ENCODE peak calls at places on chromosomes 5 and 9, in four cellular contexts. Q is NCI-H1694 treated with DMSO at 0.1 percent for 48 hours; B is COR-L47; K is activated CD8-positive, alpha-beta memory T cell treated with anti-CD3 and anti-CD28 coated beads, Interleukin-2, amount 50 U/mL, for 48 hours. A is an unnamed sample.

GRCh38 chr5:169534311-169534880 is 49.2 kb upstream of the SPDL1 start:
- DNase-seq in B (no peak), K (no peak), Q (no peak), A (no peak)

GRCh38 chr9:68763104-68763503 is 58.1 kb downstream of the PIP5K1B start:
- DNase-seq in K (no peak), B (no peak), Q (no peak), A (no peak)

GRCh38 chr9:76810377-76810957 is 46.2 kb downstream of the PCA3 start:
- DNase-seq in B (peak), K (no peak), Q (no peak), A (peak)

GRCh38 chr9:135714242-135715055 is 12.5 kb downstream of the KCNT1 start:
- DNase-seq in Q (no peak), B (no peak), K (no peak), A (no peak)

GRCh38 chr5:153565822-153566221 is 75.4 kb downstream of the GRIA1 start:
- DNase-seq in B (no peak), Q (no peak), K (no peak), A (no peak)

GRCh38 chr5:73116506-73116905 is 3.9 kb upstream of the TMEM171 start:
- DNase-seq in B (no peak), Q (no peak), K (no peak), A (no peak)

GRCh38 chr5:172866802-172867748 is 33.0 kb downstream of the ERGIC1 start:
- DNase-seq in B (peak), Q (peak), K (no peak), A (no peak)

GRCh38 chr9:95085861-95086563 is 231.5 kb downstream of the FANCC start:
- DNase-seq in K (no peak), B (no peak), Q (no peak), A (no peak)

GRCh38 chr5:10145922-10146321 is 103.8 kb downstream of the ATPSCKMT start:
- DNase-seq in K (no peak), B (no peak), Q (peak), A (peak)

GRCh38 chr5:169956126-169956525 is 24.2 kb downstream of the INSYN2B start:
- DNase-seq in B (no peak), Q (no peak), K (no peak), A (no peak)

GRCh38 chr5:464843-465590 is 22.0 kb downstream of the EXOC3 start:
- DNase-seq in B (no peak), Q (no peak), K (no peak), A (no peak)

GRCh38 chr5:1521671-1522600 is 1.8 kb downstream of the LPCAT1 start:
- DNase-seq in Q (no peak), K (peak), B (no peak), A (no peak)

GRCh38 chr9:14365667-14366066 is 51.7 kb upstream of the NFIB start:
- DNase-seq in Q (no peak), K (no peak), B (no peak), A (no peak)

GRCh38 chr5:59829922-59830321 is 63.6 kb downstream of the PDE4D start:
- DNase-seq in B (no peak), Q (no peak), K (no peak), A (no peak)

GRCh38 chr5:157271740-157272271 is 5.9 kb downstream of the CYFIP2 start:
- DNase-seq in K (peak), B (no peak), Q (no peak), A (no peak)

GRCh38 chr5:128667751-128668150 is 129.7 kb upstream of the FBN2 start:
- DNase-seq in K (no peak), Q (no peak), B (no peak), A (no peak)

GRCh38 chr5:53537711-53538110 is 22.7 kb upstream of the NDUFS4 start:
- DNase-seq in K (no peak), Q (no peak), B (no peak), A (no peak)

GRCh38 chr5:38423536-38424178 is 132.8 kb downstream of the LIFR start:
- DNase-seq in B (no peak), K (no peak), Q (peak), A (no peak)

GRCh38 chr9:132806723-132807421 is 71.2 kb downstream of the AK8 start:
- DNase-seq in Q (no peak), K (no peak), B (no peak), A (no peak)

GRCh38 chr5:92353107-92354030 is 970.3 kb upstream of the ARRDC3 start:
- DNase-seq in Q (no peak), B (no peak), K (no peak), A (no peak)

GRCh38 chr5:3590253-3590966 is 5.2 kb upstream of the IRX1 start:
- DNase-seq in B (no peak), Q (no peak), K (no peak), A (no peak)